ENCODE peak calls at places on chromosome 12, in six cellular contexts. One of them, this sample, is unnamed.

GRCh38 chr12:65798903-65799302 is 25.4 kb upstream of the HMGA2 start:
- DNase-seq in stimulated activated effector memory CD8-positive, alpha-beta T cell treated with anti-CD3 and anti-CD28 coated beads, Interleukin-12 subunit alpha, Interleukin-12 subunit beta, amount 100 ng/mL, for 72 hours: no peak
- DNase-seq in SW480: no peak
- DNase-seq in NCI-H226: no peak
- DNase-seq in dermis microvascular lymphatic vessel endothelial cell: no peak
- DNase-seq in lower leg skin: no peak
- DNase-seq in this sample: no peak

GRCh38 chr12:94832105-94832504 is 171.4 kb downstream of the NDUFA12 start:
- DNase-seq in lower leg skin: no peak
- DNase-seq in dermis microvascular lymphatic vessel endothelial cell: no peak
- DNase-seq in NCI-H226: no peak
- DNase-seq in stimulated activated effector memory CD8-positive, alpha-beta T cell treated with anti-CD3 and anti-CD28 coated beads, Interleukin-12 subunit alpha, Interleukin-12 subunit beta, amount 100 ng/mL, for 72 hours: no peak
- DNase-seq in SW480: no peak
- DNase-seq in this sample: no peak

GRCh38 chr12:88876867-88877266 is 296.6 kb upstream of the KITLG start:
- DNase-seq in stimulated activated effector memory CD8-positive, alpha-beta T cell treated with anti-CD3 and anti-CD28 coated beads, Interleukin-12 subunit alpha, Interleukin-12 subunit beta, amount 100 ng/mL, for 72 hours: no peak
- DNase-seq in NCI-H226: peak
- DNase-seq in lower leg skin: no peak
- DNase-seq in SW480: no peak
- DNase-seq in dermis microvascular lymphatic vessel endothelial cell: no peak
- DNase-seq in this sample: no peak

GRCh38 chr12:50685641-50686040 is 78.3 kb upstream of the ATF1 start:
- DNase-seq in stimulated activated effector memory CD8-positive, alpha-beta T cell treated with anti-CD3 and anti-CD28 coated beads, Interleukin-12 subunit alpha, Interleukin-12 subunit beta, amount 100 ng/mL, for 72 hours: no peak
- DNase-seq in NCI-H226: no peak
- DNase-seq in dermis microvascular lymphatic vessel endothelial cell: no peak
- DNase-seq in SW480: no peak
- DNase-seq in lower leg skin: no peak
- DNase-seq in this sample: no peak

GRCh38 chr12:12503384-12504078 is 59.1 kb downstream of the DUSP16 start:
- DNase-seq in lower leg skin: no peak
- DNase-seq in dermis microvascular lymphatic vessel endothelial cell: no peak
- DNase-seq in NCI-H226: no peak
- DNase-seq in stimulated activated effector memory CD8-positive, alpha-beta T cell treated with anti-CD3 and anti-CD28 coated beads, Interleukin-12 subunit alpha, Interleukin-12 subunit beta, amount 100 ng/mL, for 72 hours: no peak
- DNase-seq in SW480: no peak
- DNase-seq in this sample: no peak

GRCh38 chr12:28550757-28551381 is 360.6 kb downstream of the CCDC91 start:
- DNase-seq in stimulated activated effector memory CD8-positive, alpha-beta T cell treated with anti-CD3 and anti-CD28 coated beads, Interleukin-12 subunit alpha, Interleukin-12 subunit beta, amount 100 ng/mL, for 72 hours: no peak
- DNase-seq in SW480: peak
- DNase-seq in dermis microvascular lymphatic vessel endothelial cell: peak
- DNase-seq in NCI-H226: no peak
- DNase-seq in lower leg skin: no peak
- DNase-seq in this sample: no peak

GRCh38 chr12:19483727-19484126 is 44.4 kb downstream of the AEBP2 start:
- DNase-seq in SW480: no peak
- DNase-seq in dermis microvascular lymphatic vessel endothelial cell: no peak
- DNase-seq in stimulated activated effector memory CD8-positive, alpha-beta T cell treated with anti-CD3 and anti-CD28 coated beads, Interleukin-12 subunit alpha, Interleukin-12 subunit beta, amount 100 ng/mL, for 72 hours: no peak
- DNase-seq in NCI-H226: no peak
- DNase-seq in lower leg skin: no peak
- DNase-seq in this sample: no peak

GRCh38 chr12:68776976-68777610 is 30.9 kb upstream of the MDM2 start:
- DNase-seq in stimulated activated effector memory CD8-positive, alpha-beta T cell treated with anti-CD3 and anti-CD28 coated beads, Interleukin-12 subunit alpha, Interleukin-12 subunit beta, amount 100 ng/mL, for 72 hours: no peak
- DNase-seq in lower leg skin: no peak
- DNase-seq in NCI-H226: no peak
- DNase-seq in dermis microvascular lymphatic vessel endothelial cell: no peak
- DNase-seq in SW480: no peak
- DNase-seq in this sample: no peak

This sample was measured in progenitor cell of endocrine pancreas.